ENCODE peak calls at places on chromosomes 11 and 22, in six cellular contexts. W is hippocampal formation, E is head of caudate nucleus, S is SW480, A is amygdala, V is endothelial cell. P is an unnamed sample.

GRCh38 chr11:3877252-3878035 is 22.0 kb downstream of the STIM1 start:
- DNase-seq in W (no peak), E (no peak), S (no peak), V (no peak), A (no peak), P (no peak)

GRCh38 chr11:68460741-68461283 is at the start of gene PPP6R3:
- DNase-seq in A (no peak), S (no peak), W (no peak), E (no peak), V (no peak), P (no peak)

GRCh38 chr22:25485626-25486545 is 78.6 kb upstream of the GRK3 start:
- DNase-seq in A (no peak), V (no peak), W (no peak), E (no peak), S (peak), P (no peak)

GRCh38 chr22:45572444-45572843 is 69.8 kb downstream of the FBLN1 start:
- DNase-seq in W (no peak), E (no peak), V (no peak), A (no peak), S (no peak), P (no peak)

GRCh38 chr11:66420671-66421476 is at the start of gene NPAS4:
- DNase-seq in A (no peak), V (no peak), W (no peak), E (peak), S (no peak), P (peak)

GRCh38 chr11:115437902-115438575 is 66.2 kb downstream of the CADM1 start:
- DNase-seq in E (no peak), S (no peak), V (no peak), W (no peak), A (no peak), P (no peak)

GRCh38 chr11:131889146-131889577 is 518.7 kb downstream of the NTM start:
- DNase-seq in V (no peak), A (no peak), E (no peak), W (no peak), S (peak), P (no peak)

GRCh38 chr11:13503393-13503792 is 7.6 kb upstream of the PTH start:
- DNase-seq in S (no peak), E (no peak), V (no peak), W (no peak), A (no peak), P (no peak)

P was measured in putamen.